ENCODE peak calls at places on chromosome 2, in nine cellular contexts. Q, H, V, D, F, Y, W, G and N are unnamed samples.

GRCh38 chr2:237072067-237072931 is 13.4 kb upstream of the COPS8 start:
- DNase-seq in Q (no peak), H (peak; percentile 24), V (peak; percentile 66), D (peak; percentile 91), F (peak; percentile 72), Y (peak; percentile 88), W (no peak), G (peak; percentile 74), N (peak; percentile 20)

GRCh38 chr2:222813177-222813843 is 47.5 kb upstream of the ACSL3 start:
- DNase-seq in Q (no peak), H (no peak), V (no peak), D (no peak), F (no peak), Y (no peak), W (no peak), G (peak; percentile 36), N (no peak)

GRCh38 chr2:172288603-172289002 is 138.8 kb upstream of the ITGA6 start:
- DNase-seq in Q (no peak), H (no peak), V (no peak), D (no peak), F (no peak), Y (no peak), W (peak; percentile 81), G (no peak), N (no peak)

GRCh38 chr2:180871649-180872048 is 108.8 kb upstream of the UBE2E3 start:
- DNase-seq in Q (no peak), H (no peak), V (no peak), D (no peak), F (no peak), Y (no peak), W (no peak), G (no peak), N (no peak)

GRCh38 chr2:163157411-163157810 is 318.8 kb upstream of the KCNH7 start:
- DNase-seq in Q (no peak), H (no peak), V (no peak), D (no peak), F (no peak), Y (no peak), W (no peak), G (peak; percentile 83), N (no peak)

GRCh38 chr2:3533836-3534235 is 14.5 kb upstream of the ADI1 start:
- DNase-seq in Q (no peak), H (no peak), V (no peak), D (no peak), F (no peak), Y (no peak), W (no peak), G (no peak), N (no peak)

GRCh38 chr2:176637134-176637496 is 367.9 kb downstream of the MTX2 start:
- DNase-seq in Q (no peak), H (no peak), V (no peak), D (no peak), F (peak; percentile 77), Y (no peak), W (no peak), G (no peak), N (no peak)

GRCh38 chr2:47520302-47520630 is 117.3 kb downstream of the MSH2 start:
- DNase-seq in Q (no peak), H (no peak), V (no peak), D (no peak), F (peak; percentile 31), Y (no peak), W (no peak), G (no peak), N (peak; percentile 44)

GRCh38 chr2:96837575-96837974 is 6.2 kb downstream of the ANKRD23 start:
- DNase-seq in Q (no peak), H (no peak), V (no peak), D (no peak), F (no peak), Y (no peak), W (no peak), G (no peak), N (no peak)

GRCh38 chr2:72147303-72147970 is at the start of gene CYP26B1:
- DNase-seq in Q (no peak), H (no peak), V (peak; percentile 39), D (peak; percentile 68), F (peak; percentile 37), Y (peak; percentile 46), W (no peak), G (no peak), N (peak; percentile 80)

GRCh38 chr2:168603439-168603961 is 147.4 kb downstream of the CERS6 start:
- DNase-seq in Q (no peak), H (no peak), V (no peak), D (no peak), F (no peak), Y (no peak), W (no peak), G (peak; percentile 20), N (no peak)

GRCh38 chr2:237639441-237640220 is 12.2 kb downstream of the LRRFIP1 start:
- DNase-seq in Q (no peak), H (no peak), V (no peak), D (no peak), F (no peak), Y (no peak), W (no peak), G (peak; percentile 58), N (no peak)

GRCh38 chr2:177682006-177682405 is 289.4 kb downstream of the AGPS start:
- DNase-seq in Q (no peak), H (no peak), V (no peak), D (no peak), F (no peak), Y (no peak), W (no peak), G (no peak), N (no peak)

GRCh38 chr2:95049961-95050360 is 24.5 kb downstream of the MAL start:
- DNase-seq in Q (no peak), H (no peak), V (no peak), D (no peak), F (no peak), Y (no peak), W (no peak), G (no peak), N (no peak)

GRCh38 chr2:36060133-36060532 is 295.4 kb upstream of the CRIM1 start:
- DNase-seq in Q (no peak), H (no peak), V (no peak), D (no peak), F (no peak), Y (no peak), W (no peak), G (no peak), N (no peak)

GRCh38 chr2:55232863-55233657 is 572 bp downstream of the RPS27A start:
- DNase-seq in Q (no peak), H (no peak), V (peak; percentile 21), D (peak; percentile 35), F (peak; percentile 53), Y (peak; percentile 29), W (no peak), G (peak; percentile 24), N (no peak)

GRCh38 chr2:54767921-54768320 is 44.5 kb downstream of the EML6 start:
- DNase-seq in Q (peak; percentile 76), H (peak; percentile 2), V (no peak), D (no peak), F (no peak), Y (no peak), W (no peak), G (peak; percentile 76), N (no peak)

GRCh38 chr2:148614332-148615049 is 30.1 kb upstream of the EPC2 start:
- DNase-seq in Q (peak; percentile 33), H (peak; percentile 6), V (no peak), D (no peak), F (no peak), Y (no peak), W (no peak), G (peak; percentile 53), N (peak; percentile 27)

GRCh38 chr2:182941939-182942338 is 75.5 kb upstream of the FRZB start:
- DNase-seq in Q (no peak), H (no peak), V (no peak), D (no peak), F (no peak), Y (no peak), W (no peak), G (peak; percentile 50), N (no peak)

GRCh38 chr2:37652199-37652640 is 19.2 kb downstream of the CDC42EP3 start:
- DNase-seq in Q (peak; percentile 56), H (peak; percentile 59), V (no peak), D (no peak), F (no peak), Y (no peak), W (no peak), G (peak; percentile 93), N (no peak)

GRCh38 chr2:33304032-33304864 is 172.2 kb upstream of the RASGRP3 start:
- DNase-seq in Q (no peak), H (no peak), V (no peak), D (no peak), F (no peak), Y (no peak), W (peak; percentile 69), G (no peak), N (no peak)

GRCh38 chr2:65731476-65731875 is 299.1 kb upstream of the SPRED2 start:
- DNase-seq in Q (no peak), H (no peak), V (no peak), D (peak; percentile 15), F (peak; percentile 17), Y (no peak), W (no peak), G (no peak), N (no peak)

GRCh38 chr2:30039101-30039500 is 107.7 kb upstream of the YPEL5 start:
- DNase-seq in Q (no peak), H (no peak), V (no peak), D (no peak), F (no peak), Y (no peak), W (no peak), G (no peak), N (no peak)

GRCh38 chr2:190664240-190664639 is 15.4 kb downstream of the NAB1 start:
- DNase-seq in Q (no peak), H (no peak), V (no peak), D (no peak), F (no peak), Y (no peak), W (no peak), G (peak; percentile 67), N (no peak)